ENCODE peak calls at places on chromosomes 1 and 21, in four cellular contexts. I is K562, V is HCT116, Q is HepG2. F is an unnamed sample. For H3K4me1, the result is how much of the 10 kb centered on the place peaks cover.

GRCh38 chr1:36203554-36204346 is 20.5 kb upstream of the THRAP3 start:
- DNase-seq in Q (no peak), I (no peak), V (no peak), F (no peak)

GRCh38 chr1:97433520-97434175 is 487.2 kb downstream of the DPYD start:
- DNase-seq in I (no peak), Q (no peak), V (no peak), F (no peak)

GRCh38 chr1:101293461-101294045 is 56.7 kb downstream of the S1PR1 start:
- DNase-seq in V (no peak), I (no peak), Q (no peak), F (no peak)

GRCh38 chr1:62613890-62614289 is 16.6 kb downstream of the ANGPTL3 start:
- DNase-seq in V (no peak), I (no peak), Q (peak), F (no peak)

GRCh38 chr1:27102707-27103468 is 52.0 kb downstream of the SLC9A1 start:
- DNase-seq in Q (peak), V (no peak), I (peak), F (no peak)

GRCh38 chr1:155776414-155776813 is 80.6 kb downstream of the GON4L start:
- DNase-seq in V (no peak), Q (no peak), I (peak), F (no peak)

GRCh38 chr1:37482004-37482785 is 7.8 kb downstream of the ZC3H12A start:
- DNase-seq in Q (no peak), I (no peak), V (no peak), F (no peak)

GRCh38 chr1:40267767-40268187 is 9.7 kb downstream of the ZMPSTE24 start:
- DNase-seq in I (no peak), Q (no peak), V (no peak), F (no peak)

GRCh38 chr1:150162862-150163706 is 13.4 kb downstream of the PLEKHO1 start:
- DNase-seq in Q (peak), V (no peak), I (peak), F (no peak)

GRCh38 chr1:53207726-53208125 is 11.1 kb downstream of the CPT2 start:
- DNase-seq in I (no peak), Q (no peak), V (no peak), F (no peak)

GRCh38 chr1:31977361-31978131 is 36.1 kb upstream of the KHDRBS1 start:
- DNase-seq in V (peak), I (peak), Q (peak), F (no peak)

GRCh38 chr1:209936125-209936524 is 1.9 kb upstream of the SYT14 start:
- DNase-seq in I (no peak), V (no peak), Q (no peak), F (no peak)

GRCh38 chr1:89149229-89149628 is 23.3 kb upstream of the GBP2 start:
- DNase-seq in I (peak), Q (peak), V (no peak), F (no peak)

GRCh38 chr1:15207031-15207828 is 39.8 kb upstream of the FHAD1 start:
- DNase-seq in V (no peak), Q (no peak), I (no peak), F (no peak)

GRCh38 chr21:15379776-15380175 is 315.0 kb upstream of the NRIP1 start:
- DNase-seq in I (no peak), V (no peak), Q (no peak), F (no peak)

GRCh38 chr1:54229281-54229891 is 29.4 kb downstream of the MRPL37 start:
- DNase-seq in V (peak), I (peak), Q (peak), F (no peak)

GRCh38 chr1:16391408-16391807 is 24.4 kb downstream of the SZRD1 start:
- DNase-seq in V (no peak), I (no peak), Q (no peak), F (no peak)

GRCh38 chr1:157217486-157217885 is 79.3 kb upstream of the ETV3 start:
- DNase-seq in I (no peak), V (no peak), Q (no peak), F (no peak)

GRCh38 chr1:202586018-202586821 is 124.0 kb downstream of the SYT2 start:
- DNase-seq in I (peak), Q (peak), V (no peak), F (peak)

GRCh38 chr1:15201849-15202551 is 45.0 kb upstream of the FHAD1 start:
- DNase-seq in V (no peak), Q (no peak), I (no peak), F (no peak)

GRCh38 chr1:156281281-156282142 is 1.1 kb downstream of the SMG5 start:
- DNase-seq in V (no peak), I (peak), Q (peak), F (no peak)

GRCh38 chr1:98323906-98324358 is 337.6 kb upstream of the SNX7 start:
- DNase-seq in I (no peak), Q (no peak), V (peak), F (peak)

GRCh38 chr1:56404561-56405030 is 174.8 kb downstream of the PLPP3 start:
- DNase-seq in V (no peak), I (no peak), Q (no peak), F (no peak)

GRCh38 chr1:52877554-52877953 is 35.0 kb downstream of the ZYG11A start:
- DNase-seq in Q (no peak), V (no peak), I (no peak), F (no peak)

GRCh38 chr1:238681021-238681420 is 705.3 kb upstream of the CHRM3 start:
- DNase-seq in I (no peak), Q (no peak), V (no peak), F (no peak)

GRCh38 chr1:212166296-212167039 is 118.7 kb upstream of the PPP2R5A start:
- DNase-seq in V (no peak), I (no peak), Q (no peak), F (no peak)

GRCh38 chr1:213244664-213245091 is 193.6 kb downstream of the RPS6KC1 start:
- DNase-seq in V (peak), I (peak), Q (peak), F (no peak)

GRCh38 chr1:17874665-17875064 is 119.5 kb downstream of the ACTL8 start:
- DNase-seq in V (no peak), Q (no peak), I (no peak), F (no peak)

GRCh38 chr1:231487019-231487418 is 41.5 kb upstream of the TSNAX start:
- DNase-seq in V (no peak), Q (peak), I (no peak), F (no peak)

GRCh38 chr1:238999944-239000343 is 386.4 kb upstream of the CHRM3 start:
- DNase-seq in Q (no peak), I (no peak), V (no peak), F (no peak)

GRCh38 chr1:204581759-204582158 is 65.6 kb downstream of the MDM4 start:
- DNase-seq in Q (no peak), I (no peak), V (no peak), F (no peak)

GRCh38 chr1:33460947-33461629 is 11.4 kb upstream of the ZSCAN20 start:
- DNase-seq in V (no peak), I (no peak), Q (no peak), F (no peak)

GRCh38 chr21:39022035-39022900 is 161.0 kb downstream of the PSMG1 start:
- DNase-seq in V (no peak), Q (no peak), I (no peak), F (no peak)

DNA sequence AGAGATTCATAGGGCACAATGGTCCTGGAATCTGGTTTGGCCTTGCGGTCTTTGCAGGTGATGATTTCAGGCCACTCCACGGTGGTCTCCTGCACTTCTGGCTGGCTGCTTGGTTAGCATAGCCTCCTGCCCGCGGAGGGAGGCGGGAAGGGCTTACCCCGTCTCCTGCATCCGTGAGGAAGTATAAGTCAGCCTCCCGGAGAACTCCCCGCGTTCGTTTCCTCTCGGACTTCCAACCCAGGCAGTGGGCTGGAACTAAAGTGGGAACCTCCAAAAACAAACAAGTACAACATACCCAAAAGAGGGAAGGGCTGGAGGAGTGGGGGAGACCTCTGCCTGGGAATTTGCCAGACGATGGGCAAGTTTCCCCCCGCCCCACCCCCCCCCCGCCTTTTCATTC is 942 bp upstream of the CCN1 start:
- DNase-seq in I (no peak), Q (no peak), V (no peak), F (peak)
- H3K4me1 ChIP-seq in I (under half), Q (half or more), V (under half), F (under half)

DNA sequence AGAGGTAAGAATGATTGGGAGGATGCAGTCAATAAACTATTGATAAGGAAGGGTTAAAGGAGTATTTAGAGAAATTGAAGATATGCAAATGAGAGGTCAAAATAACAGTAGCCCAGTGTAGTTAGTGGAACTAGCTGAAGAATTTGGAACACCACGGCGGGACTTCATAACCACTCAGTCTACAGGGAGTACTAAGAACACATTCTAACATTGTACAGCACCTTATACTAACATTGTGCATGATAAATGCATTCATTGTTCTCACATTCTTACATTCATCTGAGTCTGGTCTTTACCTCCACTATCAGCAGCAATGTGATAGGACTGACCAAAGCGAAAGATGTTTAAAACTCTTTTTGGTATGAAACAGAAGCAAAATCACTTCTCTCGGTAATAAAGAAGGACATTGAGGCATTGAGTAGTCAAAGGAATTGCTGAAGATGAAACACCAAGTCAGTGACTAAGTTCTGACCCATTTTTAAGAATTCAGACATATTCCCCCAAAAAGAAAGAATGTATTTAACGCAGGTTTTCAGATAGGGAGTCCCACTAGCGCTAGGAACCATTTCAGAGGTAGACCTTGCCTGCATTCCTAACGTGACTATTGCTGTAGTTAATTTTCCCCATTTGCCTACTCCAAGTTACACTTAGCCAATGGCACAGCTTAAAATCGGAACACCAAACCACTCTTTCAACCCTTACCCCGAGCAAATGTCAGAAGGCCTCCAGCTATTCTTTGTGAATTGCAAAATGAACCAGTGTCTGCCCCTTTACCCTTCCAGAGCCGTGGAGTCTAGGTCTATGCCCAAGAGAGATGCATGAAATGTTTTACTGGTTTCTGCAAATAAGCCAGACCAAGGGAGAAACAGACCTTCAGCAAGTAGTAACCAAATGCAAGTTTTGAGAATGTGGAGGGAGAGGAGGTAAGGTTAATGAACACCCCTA is 108.8 kb upstream of the IRF2BP2 start:
- DNase-seq in V (no peak), Q (peak), I (no peak), F (no peak)
- H3K27ac ChIP-seq in V (no peak), Q (peak), I (no peak), F (peak)

GRCh38 chr1:207878939-207879338 is 32.0 kb downstream of the CD34 start:
- DNase-seq in V (no peak), I (no peak), Q (no peak), F (no peak)
- TF ChIP-seq TCF7L2 in V (no peak), I (no peak), Q (no peak), F (no peak)

GRCh38 chr1:221715321-221716169 is 26.3 kb downstream of the DUSP10 start:
- DNase-seq in I (no peak), V (no peak), Q (peak), F (no peak)
- H3K4me1 ChIP-seq in I (under half), V (under half), Q (half or more), F (under half)